ENCODE peak calls at places on chromosomes 2 and 18, in four cellular contexts. Z is BE2C, J is progenitor cell of endocrine pancreas, P is uterus. D is an unnamed sample.

GRCh38 chr2:137828624-137829023 is 135.6 kb upstream of the HNMT start:
- DNase-seq in J (no peak), P (no peak), Z (no peak), D (no peak)

GRCh38 chr2:164328310-164328709 is 293.0 kb downstream of the GRB14 start:
- DNase-seq in P (no peak), J (no peak), Z (no peak), D (no peak)

GRCh38 chr18:28960146-28960545 is 783.2 kb upstream of the CDH2 start:
- DNase-seq in J (no peak), Z (no peak), P (no peak), D (no peak)

GRCh38 chr2:224520064-224520463 is 65.1 kb downstream of the CUL3 start:
- DNase-seq in J (no peak), Z (no peak), P (no peak), D (no peak)

GRCh38 chr2:64699712-64700111 is 46.0 kb upstream of the SERTAD2 start:
- DNase-seq in Z (no peak), J (no peak), P (no peak), D (no peak)

GRCh38 chr2:74471332-74472065 is 981 bp downstream of the MRPL53 start:
- DNase-seq in Z (no peak), P (no peak), J (no peak), D (peak; percentile 22)

GRCh38 chr2:108786354-108787208 is at the start of gene CCDC138:
- DNase-seq in Z (peak; percentile 90), P (peak; percentile 75), J (peak; percentile 84), D (peak; percentile 93)

GRCh38 chr2:886072-887022 is 64.3 kb upstream of the SNTG2 start:
- DNase-seq in P (no peak), J (peak; percentile 2), Z (no peak), D (no peak)

GRCh38 chr2:67797801-67798535 is 264.8 kb downstream of the C1D start:
- DNase-seq in P (no peak), J (no peak), Z (no peak), D (peak; percentile 20)

GRCh38 chr2:109438773-109439191 is 175.0 kb downstream of the SEPTIN10 start:
- DNase-seq in P (no peak), Z (no peak), J (no peak), D (peak; percentile 90)

GRCh38 chr2:25617948-25618646 is 55.3 kb downstream of the DTNB start:
- DNase-seq in J (no peak), P (no peak), Z (no peak), D (no peak)

GRCh38 chr2:228329279-228329678 is 147.8 kb upstream of the SPHKAP start:
- DNase-seq in J (no peak), P (no peak), Z (no peak), D (no peak)

GRCh38 chr2:196967126-196967525 is 40.6 kb upstream of the PGAP1 start:
- DNase-seq in J (no peak), P (no peak), Z (no peak), D (no peak)

GRCh38 chr2:233065954-233066470 is 5.9 kb downstream of the INPP5D start:
- DNase-seq in J (no peak), Z (no peak), P (no peak), D (no peak)